ENCODE peak calls at places on chromosomes 3 and 15, in four cellular contexts. E is DMS 273 treated with DMSO at 0.1 percent for 48 hours; F is activated T-cell treated with anti-CD3 and anti-CD28 coated beads, Interleukin-2, amount 50 U/mL, for 4 hours; O is K562. D is an unnamed sample.
A peak's percentile ranks its signal among the peaks of the same experiment; 100 is the strongest.

GRCh38 chr3:169052465-169053302 is 610.8 kb downstream of the MECOM start:
- DNase-seq in E (no peak), F (no peak), O (no peak), D (no peak)

GRCh38 chr3:78258798-78259197 is 1218.9 kb downstream of the ROBO2 start:
- DNase-seq in E (no peak), F (no peak), O (no peak), D (no peak)

GRCh38 chr3:143146875-143147274 is 27.3 kb downstream of the CHST2 start:
- DNase-seq in E (no peak), F (no peak), O (no peak), D (no peak)

GRCh38 chr3:112730210-112730609 is 89.3 kb upstream of the CCDC80 start:
- DNase-seq in E (no peak), F (no peak), O (no peak), D (no peak)

GRCh38 chr3:179558742-179559364 is 3.9 kb upstream of the ACTL6A start:
- DNase-seq in E (peak; percentile 17), F (peak; percentile 17), O (peak; percentile 38), D (peak; percentile 32)

GRCh38 chr3:14132120-14132519 is 7.3 kb downstream of the TMEM43 start:
- DNase-seq in E (no peak), F (no peak), O (no peak), D (no peak)

GRCh38 chr3:125633767-125634166 is 38.5 kb upstream of the OSBPL11 start:
- DNase-seq in E (no peak), F (no peak), O (no peak), D (no peak)

GRCh38 chr15:70033529-70034140 is 64.1 kb downstream of the TLE3 start:
- DNase-seq in E (peak; percentile 5), F (no peak), O (no peak), D (peak; percentile 95)

GRCh38 chr15:43748376-43748775 is 2.1 kb downstream of the PDIA3 start:
- DNase-seq in E (no peak), F (no peak), O (no peak), D (no peak)

GRCh38 chr15:72785452-72786243 is 2.1 kb upstream of the ADPGK start:
- DNase-seq in E (no peak), F (peak; percentile 12), O (no peak), D (no peak)

GRCh38 chr3:124627501-124627908 is 102.7 kb upstream of the UMPS start:
- DNase-seq in E (no peak), F (no peak), O (peak; percentile 12), D (no peak)

GRCh38 chr3:27253831-27254230 is 115.4 kb downstream of the NEK10 start:
- DNase-seq in E (no peak), F (no peak), O (no peak), D (peak; percentile 22)

GRCh38 chr15:66997212-66997611 is 68.2 kb upstream of the SMAD3 start:
- DNase-seq in E (no peak), F (no peak), O (no peak), D (no peak)

GRCh38 chr3:110301781-110302180 is 769.8 kb upstream of the NECTIN3 start:
- DNase-seq in E (no peak), F (no peak), O (no peak), D (no peak)